ENCODE peak calls at places on chromosomes 12 and 14, in nine cellular contexts. Q is left ventricle myocardium inferior, N is body of pancreas, E is dorsolateral prefrontal cortex, U is cardiac muscle cell, X is transverse colon, D is H1, W is ascending aorta, L is psoas muscle. F is an unnamed sample.

GRCh38 chr14:99383457-99384428 is 96.9 kb downstream of the SETD3 start:
- DNase-seq in Q (no peak), N (no peak), E (no peak), U (no peak), X (no peak), D (no peak), W (no peak), L (no peak), F (peak)

GRCh38 chr12:120101182-120101581 is 15.4 kb downstream of the RAB35 start:
- DNase-seq in Q (no peak), N (peak), E (no peak), U (no peak), X (peak), D (no peak), W (no peak), L (no peak), F (no peak)

GRCh38 chr12:100672075-100672592 is 98.7 kb downstream of the GAS2L3 start:
- DNase-seq in Q (no peak), N (peak), E (no peak), U (peak), X (peak), D (peak), W (no peak), L (no peak), F (no peak)

GRCh38 chr12:95574799-95575452 is 23.6 kb upstream of the USP44 start:
- DNase-seq in Q (no peak), N (no peak), E (no peak), U (peak), X (no peak), D (no peak), W (no peak), L (no peak), F (peak)

GRCh38 chr12:13666806-13667205 is 314.6 kb downstream of the GRIN2B start:
- DNase-seq in Q (no peak), N (no peak), E (no peak), U (peak), X (no peak), D (no peak), W (no peak), L (no peak), F (no peak)

GRCh38 chr14:89908712-89909450 is 45.6 kb downstream of the EFCAB11 start:
- DNase-seq in Q (no peak), N (no peak), E (no peak), U (no peak), X (no peak), D (no peak), W (no peak), L (no peak), F (no peak)

GRCh38 chr14:35121026-35121886 is 534 bp downstream of the PPP2R3C start:
- DNase-seq in Q (peak), N (peak), E (no peak), U (no peak), X (peak), D (no peak), W (no peak), L (no peak), F (peak)

GRCh38 chr14:71103662-71104484 is 196.6 kb downstream of the PCNX1 start:
- DNase-seq in Q (no peak), N (no peak), E (no peak), U (peak), X (no peak), D (no peak), W (no peak), L (no peak), F (peak)

GRCh38 chr12:118290130-118290529 is 82.6 kb downstream of the TAOK3 start:
- DNase-seq in Q (no peak), N (no peak), E (no peak), U (no peak), X (no peak), D (peak), W (no peak), L (no peak), F (no peak)

GRCh38 chr12:107653519-107653918 is 32.1 kb upstream of the PWP1 start:
- DNase-seq in Q (no peak), N (no peak), E (no peak), U (no peak), X (no peak), D (no peak), W (no peak), L (no peak), F (no peak)

GRCh38 chr12:107645630-107646333 is 39.8 kb upstream of the PWP1 start:
- DNase-seq in Q (no peak), N (no peak), E (peak), U (peak), X (no peak), D (peak), W (no peak), L (no peak), F (no peak)

GRCh38 chr12:107651867-107652449 is 33.6 kb upstream of the PWP1 start:
- DNase-seq in Q (no peak), N (no peak), E (no peak), U (no peak), X (no peak), D (no peak), W (no peak), L (no peak), F (no peak)

GRCh38 chr12:107650977-107651376 is 34.6 kb upstream of the PWP1 start:
- DNase-seq in Q (no peak), N (no peak), E (no peak), U (no peak), X (no peak), D (no peak), W (no peak), L (no peak), F (no peak)

GRCh38 chr12:107649615-107650014 is 36.0 kb upstream of the PWP1 start:
- DNase-seq in Q (no peak), N (no peak), E (no peak), U (no peak), X (no peak), D (no peak), W (no peak), L (no peak), F (no peak)
- H3K27ac ChIP-seq in Q (no peak), N (no peak), E (no peak), U (no peak), X (no peak), D (no peak), W (no peak), L (no peak), F (no peak)

GRCh38 chr14:23539209-23539866 is 12.2 kb downstream of the ZFHX2 start:
- DNase-seq in Q (no peak), N (peak), E (no peak), U (peak), X (no peak), D (peak), W (no peak), L (no peak), F (peak)

GRCh38 chr14:23538785-23539184 is 12.8 kb downstream of the ZFHX2 start:
- DNase-seq in Q (peak), N (no peak), E (peak), U (peak), X (no peak), D (peak), W (no peak), L (no peak), F (peak)

GRCh38 chr14:23542261-23542660 is 9.3 kb downstream of the ZFHX2 start:
- DNase-seq in Q (no peak), N (no peak), E (no peak), U (no peak), X (no peak), D (no peak), W (no peak), L (no peak), F (no peak)

GRCh38 chr14:23538049-23538718 is 13.4 kb downstream of the ZFHX2 start:
- DNase-seq in Q (no peak), N (no peak), E (no peak), U (no peak), X (no peak), D (no peak), W (no peak), L (no peak), F (no peak)

DNA sequence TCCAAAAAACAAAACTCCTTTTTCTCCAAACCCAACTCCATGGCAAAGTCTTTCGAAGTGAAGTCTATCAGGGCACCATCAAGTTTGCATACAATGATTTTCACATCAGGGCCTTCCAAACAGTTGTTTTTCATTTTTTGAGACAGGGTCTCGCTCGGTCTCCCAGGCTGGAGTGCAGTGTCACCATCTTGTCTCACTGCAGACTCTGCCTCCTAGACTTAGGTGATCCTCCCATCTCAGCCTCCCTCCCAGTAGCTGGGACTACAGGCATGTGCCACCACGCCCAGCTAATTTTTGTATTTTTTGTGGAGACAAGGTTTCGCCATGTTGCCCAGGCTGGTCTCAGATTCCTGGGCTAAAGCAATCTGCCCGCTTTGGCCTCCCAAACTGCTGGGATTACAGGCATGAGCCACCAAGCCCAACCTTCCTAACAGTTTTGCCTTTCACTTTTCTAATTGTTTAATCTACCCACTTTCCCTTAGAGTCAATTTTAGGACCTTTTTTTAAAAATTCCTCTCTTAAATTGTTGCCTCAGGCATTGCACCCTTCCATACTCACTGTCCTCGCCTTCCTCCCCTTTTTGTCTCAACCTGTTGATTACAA is 11.6 kb downstream of the ZFHX2 start:
- DNase-seq in Q (no peak), N (no peak), E (no peak), U (no peak), X (no peak), D (no peak), W (no peak), L (no peak), F (no peak)
- TF ChIP-seq CTCF in Q (peak), N (no peak), E (no peak), U (no peak), X (no peak), D (no peak), W (no peak), L (no peak), F (no peak)

GRCh38 chr12:64473176-64473575 is 21.3 kb downstream of the TBK1 start:
- DNase-seq in Q (no peak), N (no peak), E (no peak), U (no peak), X (no peak), D (no peak), W (no peak), L (no peak), F (no peak)

GRCh38 chr12:64475518-64475917 is 23.6 kb downstream of the TBK1 start:
- DNase-seq in Q (no peak), N (no peak), E (no peak), U (no peak), X (no peak), D (no peak), W (no peak), L (no peak), F (no peak)

GRCh38 chr12:64478661-64479060 is 26.7 kb downstream of the TBK1 start:
- DNase-seq in Q (no peak), N (no peak), E (no peak), U (no peak), X (no peak), D (no peak), W (no peak), L (no peak), F (no peak)

GRCh38 chr12:64480148-64480547 is 28.2 kb downstream of the TBK1 start:
- DNase-seq in Q (no peak), N (no peak), E (no peak), U (no peak), X (no peak), D (no peak), W (no peak), L (no peak), F (no peak)

DNA sequence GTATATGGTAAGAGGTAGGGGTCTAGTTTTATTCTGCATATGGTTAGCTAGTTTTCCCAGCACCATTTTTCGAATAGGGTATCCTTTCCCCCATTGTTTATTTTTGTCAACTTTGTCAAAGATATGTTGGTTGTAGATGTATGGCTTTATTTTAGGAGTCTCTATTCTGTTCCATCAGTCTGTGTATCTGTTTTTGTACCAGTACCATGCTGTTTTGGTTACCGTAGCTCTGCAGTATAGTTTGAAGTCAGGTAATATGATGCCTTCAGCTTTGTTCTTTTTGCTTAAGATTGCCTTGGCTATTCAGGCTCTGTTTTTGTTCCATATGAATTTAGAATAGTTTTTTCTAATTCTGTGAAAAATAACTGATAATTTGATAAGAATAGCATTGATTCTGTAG is 24.9 kb downstream of the TBK1 start:
- DNase-seq in Q (no peak), N (no peak), E (no peak), U (no peak), X (no peak), D (no peak), W (no peak), L (no peak), F (no peak)
- H3K27ac ChIP-seq in Q (no peak), N (no peak), E (no peak), U (no peak), X (no peak), D (no peak), W (no peak), L (no peak), F (no peak)

DNA sequence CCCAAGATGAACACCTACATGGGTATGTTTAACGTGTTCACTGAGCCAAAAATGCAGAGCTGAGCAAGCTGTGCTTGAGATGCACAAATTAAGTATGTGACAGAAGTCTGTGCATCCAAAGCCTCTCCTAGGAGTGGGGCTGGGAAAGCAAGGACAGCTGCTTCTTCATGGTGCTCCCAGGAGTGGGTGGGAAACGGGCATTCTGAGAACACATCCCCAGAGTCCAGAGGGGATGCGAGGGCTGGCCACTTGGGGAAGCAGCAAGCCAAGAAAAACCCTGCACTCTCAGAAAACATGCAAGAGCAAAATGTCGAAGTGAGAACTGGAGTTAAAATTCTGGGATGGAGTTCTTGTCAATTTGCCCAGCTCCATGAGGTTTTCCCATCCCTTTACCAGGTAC is 414.3 kb downstream of the BCAT1 start:
- DNase-seq in Q (peak), N (no peak), E (peak), U (no peak), X (no peak), D (no peak), W (no peak), L (peak), F (no peak)
- TF ChIP-seq CTCF in Q (peak), N (no peak), E (no peak), U (no peak), X (no peak), D (peak), W (no peak), L (no peak), F (no peak)

DNA sequence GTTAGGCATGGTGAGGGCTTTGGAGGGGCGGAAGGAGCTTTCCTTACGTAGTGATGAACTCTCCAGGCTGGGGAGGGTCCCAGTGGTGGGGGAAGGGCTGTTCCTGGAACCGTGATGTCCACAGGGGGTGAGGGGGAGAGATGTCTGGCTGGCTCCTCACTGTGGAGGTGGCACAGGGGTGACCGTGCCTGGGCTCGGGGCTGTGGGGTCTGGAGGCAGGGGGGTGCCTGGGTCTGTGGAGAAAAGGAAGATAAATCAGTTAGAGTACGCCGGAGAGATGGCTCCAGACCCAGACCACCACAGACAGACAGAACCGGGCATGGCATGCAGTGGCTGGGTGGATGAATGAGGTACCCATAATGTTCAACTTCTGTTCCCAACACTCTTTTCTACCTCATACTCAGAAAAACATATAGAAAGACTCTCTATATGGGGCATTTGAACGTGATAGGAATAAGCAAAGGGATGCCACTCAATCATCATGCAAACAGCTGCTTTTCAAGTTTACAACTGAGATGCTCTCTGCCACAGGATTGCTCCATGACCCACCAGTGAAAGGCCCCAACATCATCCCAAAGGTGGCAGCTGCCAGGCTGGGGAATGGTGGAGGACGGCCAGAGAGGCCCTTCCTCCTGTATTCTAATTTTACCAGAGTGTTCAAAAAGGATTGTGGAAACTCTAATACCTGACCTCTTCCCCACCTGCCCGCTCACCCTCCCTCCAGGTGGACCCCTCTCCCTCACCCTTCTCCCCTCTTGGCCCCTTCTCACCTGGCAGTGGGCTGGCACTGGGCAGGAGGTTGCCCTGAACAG is 5.6 kb downstream of the MYL6 start:
- DNase-seq in Q (no peak), N (no peak), E (no peak), U (peak), X (no peak), D (no peak), W (no peak), L (no peak), F (no peak)
- H3K27ac ChIP-seq in Q (peak), N (no peak), E (no peak), U (peak), X (peak), D (no peak), W (peak), L (peak), F (peak)

GRCh38 chr12:22684526-22685118 is 59.7 kb downstream of the ETNK1 start:
- DNase-seq in Q (no peak), N (no peak), E (no peak), U (peak), X (no peak), D (no peak), W (no peak), L (no peak), F (no peak)
- TF ChIP-seq CTCF in Q (peak), N (peak), E (peak), U (peak), X (peak), D (no peak), W (peak), L (peak), F (peak)

GRCh38 chr14:24216345-24216699 is 456 bp upstream of the MDP1 start:
- DNase-seq in Q (no peak), N (no peak), E (no peak), U (no peak), X (no peak), D (no peak), W (no peak), L (no peak), F (no peak)
- H3K27ac ChIP-seq in Q (peak), N (peak), E (peak), U (no peak), X (peak), D (no peak), W (peak), L (peak), F (peak)

GRCh38 chr12:124466200-124467128 is 100.9 kb downstream of the NCOR2 start:
- DNase-seq in Q (peak), N (peak), E (no peak), U (no peak), X (peak), D (no peak), W (peak), L (peak), F (no peak)
- TF ChIP-seq CTCF in Q (peak), N (no peak), E (no peak), U (peak), X (no peak), D (no peak), W (no peak), L (no peak), F (no peak)

DNA sequence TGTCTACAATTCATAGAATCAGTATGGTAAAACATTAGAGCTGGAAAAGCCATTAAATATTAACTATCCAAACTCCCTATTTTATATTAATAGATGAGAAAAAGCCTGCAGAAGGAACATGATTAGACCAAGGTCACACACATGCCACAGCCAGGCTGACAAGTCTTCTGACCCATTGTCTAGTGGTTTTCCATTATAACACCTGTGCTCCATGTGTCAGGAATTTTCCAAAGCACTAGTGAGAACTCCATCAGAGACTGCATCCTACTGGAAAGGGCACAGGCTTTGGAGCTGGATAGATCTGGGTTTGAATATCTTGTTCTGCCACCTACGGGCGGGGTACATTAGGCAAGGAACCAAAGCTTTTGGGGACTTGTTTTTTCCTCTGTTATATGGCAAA is 325.5 kb downstream of the RAD51B start:
- DNase-seq in Q (no peak), N (peak), E (no peak), U (no peak), X (peak), D (no peak), W (no peak), L (no peak), F (no peak)
- H3K27ac ChIP-seq in Q (peak), N (peak), E (no peak), U (no peak), X (peak), D (no peak), W (no peak), L (peak), F (no peak)